ENCODE peak calls at places on chromosomes 3 and 15, in seven cellular contexts. T is ecto neural progenitor cell, X is astrocyte of the spinal cord, O is Caki2, Q is ureter, C is left cardiac atrium, J is lower lobe of right lung. Z is an unnamed sample.

GRCh38 chr3:57163751-57164150 is 1.4 kb downstream of the IL17RD start:
- DNase-seq in Q (no peak), C (no peak), O (no peak), J (no peak), X (no peak), T (no peak), Z (peak)

GRCh38 chr3:50525987-50526386 is 22.6 kb upstream of the CACNA2D2 start:
- DNase-seq in T (peak), X (peak), Q (peak), J (peak), O (peak), C (peak), Z (peak)

GRCh38 chr3:128786434-128787020 is 60.5 kb downstream of the RAB7A start:
- DNase-seq in T (no peak), X (no peak), O (no peak), J (no peak), Q (no peak), C (no peak), Z (peak)

GRCh38 chr3:170992854-170993253 is 33.7 kb downstream of the SLC2A2 start:
- DNase-seq in O (peak), X (peak), T (no peak), C (no peak), J (no peak), Q (no peak), Z (no peak)

GRCh38 chr3:117393119-117393518 is 683.5 kb downstream of the TUSC7 start:
- DNase-seq in Q (no peak), O (no peak), J (no peak), T (no peak), C (no peak), X (peak), Z (peak)

GRCh38 chr3:9769426-9770275 is at the start of gene CAMK1:
- DNase-seq in X (peak), O (peak), T (peak), Q (peak), J (peak), C (peak), Z (peak)

GRCh38 chr3:185216587-185216918 is 37.3 kb downstream of the EHHADH start:
- DNase-seq in C (peak), X (peak), O (no peak), J (no peak), Q (no peak), T (no peak), Z (peak)

GRCh38 chr3:24088782-24089181 is 143.7 kb downstream of the NR1D2 start:
- DNase-seq in X (peak), C (no peak), Q (no peak), J (no peak), T (no peak), O (no peak), Z (peak)

GRCh38 chr3:16059700-16060357 is 114.7 kb upstream of the GALNT15 start:
- DNase-seq in O (no peak), J (no peak), X (no peak), C (no peak), T (no peak), Q (no peak), Z (no peak)

GRCh38 chr15:42324308-42324707 is 35.0 kb upstream of the CAPN3 start:
- DNase-seq in O (no peak), C (no peak), Q (no peak), T (no peak), X (no peak), J (no peak), Z (no peak)

GRCh38 chr3:24156466-24156865 is 211.4 kb downstream of the NR1D2 start:
- DNase-seq in O (peak), T (no peak), X (peak), J (no peak), Q (no peak), C (no peak), Z (no peak)

GRCh38 chr3:177749836-177750235 is 552.6 kb upstream of the TBL1XR1 start:
- DNase-seq in Q (no peak), O (no peak), T (no peak), X (no peak), J (no peak), C (no peak), Z (no peak)

GRCh38 chr3:134432236-134432635 is 53.5 kb downstream of the ANAPC13 start:
- DNase-seq in Q (no peak), X (no peak), J (no peak), O (no peak), C (no peak), T (no peak), Z (no peak)

GRCh38 chr3:47283596-47284364 is 1.0 kb downstream of the KLHL18 start:
- DNase-seq in Q (no peak), O (peak), C (no peak), T (no peak), X (peak), J (no peak), Z (no peak)

GRCh38 chr3:44065741-44066140 is 175.9 kb upstream of the TOPAZ1 start:
- DNase-seq in X (no peak), T (peak), J (no peak), C (no peak), O (no peak), Q (no peak), Z (no peak)

GRCh38 chr15:92914768-92915221 is 14.7 kb downstream of the CHD2 start:
- DNase-seq in X (no peak), O (peak), J (no peak), C (no peak), Q (no peak), T (no peak), Z (no peak)

GRCh38 chr3:129020691-129021090 is 19.6 kb downstream of the EFCC1 start:
- DNase-seq in C (no peak), T (no peak), J (no peak), O (no peak), X (no peak), Q (no peak), Z (no peak)